ENCODE peak calls at places on chromosomes 12 and 14, in four cellular contexts. Q is EL, M is stomach, P is HS-5. X is an unnamed sample.

GRCh38 chr14:23481362-23481970 is 12.0 kb downstream of the NGDN start:
- DNase-seq in Q (peak; percentile 5), M (no peak), P (no peak), X (no peak)

GRCh38 chr12:106227641-106228319 is 20.0 kb downstream of the CKAP4 start:
- DNase-seq in Q (no peak), M (peak; percentile 59), P (no peak), X (no peak)

GRCh38 chr12:30440826-30441602 is 254.7 kb downstream of the IPO8 start:
- DNase-seq in Q (peak; percentile 16), M (no peak), P (no peak), X (no peak)

GRCh38 chr14:61511558-61511924 is 183.8 kb upstream of the HIF1A start:
- DNase-seq in Q (no peak), M (no peak), P (no peak), X (peak; percentile 35)

GRCh38 chr12:65497645-65498044 is 219.2 kb downstream of the MSRB3 start:
- DNase-seq in Q (no peak), M (no peak), P (no peak), X (no peak)

GRCh38 chr12:52372216-52373154 is 5.2 kb upstream of the KRT85 start:
- DNase-seq in Q (peak; percentile 75), M (peak; percentile 88), P (peak; percentile 49), X (peak; percentile 90)

GRCh38 chr14:58455593-58456265 is 28.2 kb downstream of the KIAA0586 start:
- DNase-seq in Q (peak; percentile 85), M (no peak), P (no peak), X (no peak)

GRCh38 chr12:46930101-46930500 is 104.3 kb upstream of the SLC38A4 start:
- DNase-seq in Q (no peak), M (no peak), P (no peak), X (no peak)

GRCh38 chr12:124387510-124387855 is 92.6 kb downstream of the RFLNA start:
- DNase-seq in Q (no peak), M (peak; percentile 82), P (no peak), X (no peak)

X was measured in mucosa of gallbladder.